ENCODE peak calls at places on chromosomes 2 and 18, in five cellular contexts. One of them, this sample, is unnamed.

GRCh38 chr2:234355052-234355720 is 141.7 kb downstream of the ARL4C start:
- DNase-seq in RPMI8226: no peak
- DNase-seq in stimulated activated naive B cell treated with anti-CD40 and anti-IgM and Interleukin-4, amounts not matched to agents 10 μg/mL and 1 μg/mL and 100 μg/mL, for 72 hours: no peak
- DNase-seq in prostate gland: no peak
- DNase-seq in left cardiac atrium: no peak
- DNase-seq in this sample: peak; percentile 43

GRCh38 chr2:63628543-63628942 is 39.8 kb downstream of the MDH1 start:
- DNase-seq in left cardiac atrium: no peak
- DNase-seq in prostate gland: no peak
- DNase-seq in RPMI8226: no peak
- DNase-seq in stimulated activated naive B cell treated with anti-CD40 and anti-IgM and Interleukin-4, amounts not matched to agents 10 μg/mL and 1 μg/mL and 100 μg/mL, for 72 hours: no peak
- DNase-seq in this sample: no peak

GRCh38 chr18:55064760-55065159 is 105.5 kb upstream of the CCDC68 start:
- DNase-seq in stimulated activated naive B cell treated with anti-CD40 and anti-IgM and Interleukin-4, amounts not matched to agents 10 μg/mL and 1 μg/mL and 100 μg/mL, for 72 hours: peak; percentile 85
- DNase-seq in RPMI8226: no peak
- DNase-seq in left cardiac atrium: no peak
- DNase-seq in prostate gland: no peak
- DNase-seq in this sample: no peak

GRCh38 chr2:46058140-46058539 is 239.1 kb upstream of the EPAS1 start:
- DNase-seq in left cardiac atrium: peak; percentile 65
- DNase-seq in RPMI8226: no peak
- DNase-seq in stimulated activated naive B cell treated with anti-CD40 and anti-IgM and Interleukin-4, amounts not matched to agents 10 μg/mL and 1 μg/mL and 100 μg/mL, for 72 hours: no peak
- DNase-seq in prostate gland: peak; percentile 45
- DNase-seq in this sample: no peak

GRCh38 chr2:238667008-238667407 is 180.9 kb upstream of the TWIST2 start:
- DNase-seq in prostate gland: no peak
- DNase-seq in left cardiac atrium: no peak
- DNase-seq in RPMI8226: no peak
- DNase-seq in stimulated activated naive B cell treated with anti-CD40 and anti-IgM and Interleukin-4, amounts not matched to agents 10 μg/mL and 1 μg/mL and 100 μg/mL, for 72 hours: no peak
- DNase-seq in this sample: no peak

GRCh38 chr2:38376346-38376682 is 759 bp downstream of the ATL2 start:
- DNase-seq in prostate gland: peak; percentile 61
- DNase-seq in stimulated activated naive B cell treated with anti-CD40 and anti-IgM and Interleukin-4, amounts not matched to agents 10 μg/mL and 1 μg/mL and 100 μg/mL, for 72 hours: peak; percentile 48
- DNase-seq in RPMI8226: peak; percentile 83
- DNase-seq in left cardiac atrium: no peak
- DNase-seq in this sample: no peak

GRCh38 chr2:187544371-187545080 is 9.7 kb downstream of the TFPI start:
- DNase-seq in stimulated activated naive B cell treated with anti-CD40 and anti-IgM and Interleukin-4, amounts not matched to agents 10 μg/mL and 1 μg/mL and 100 μg/mL, for 72 hours: no peak
- DNase-seq in RPMI8226: no peak
- DNase-seq in left cardiac atrium: peak; percentile 64
- DNase-seq in prostate gland: no peak
- DNase-seq in this sample: no peak

GRCh38 chr2:98282109-98282508 is 64.1 kb upstream of the CNGA3 start:
- DNase-seq in left cardiac atrium: no peak
- DNase-seq in stimulated activated naive B cell treated with anti-CD40 and anti-IgM and Interleukin-4, amounts not matched to agents 10 μg/mL and 1 μg/mL and 100 μg/mL, for 72 hours: no peak
- DNase-seq in prostate gland: no peak
- DNase-seq in RPMI8226: no peak
- DNase-seq in this sample: no peak

GRCh38 chr2:96359310-96359709 is 23.7 kb downstream of the NCAPH start:
- DNase-seq in left cardiac atrium: no peak
- DNase-seq in stimulated activated naive B cell treated with anti-CD40 and anti-IgM and Interleukin-4, amounts not matched to agents 10 μg/mL and 1 μg/mL and 100 μg/mL, for 72 hours: no peak
- DNase-seq in prostate gland: no peak
- DNase-seq in RPMI8226: peak; percentile 23
- DNase-seq in this sample: no peak

This sample was measured in GM23338.